ENCODE peak calls at places on chromosomes 2 and 18, in seven cellular contexts. T is Caco-2; H is upper lobe of right lung; M is nephron progenitor cell; Q is BJ; P is naive thymus-derived CD8-positive, alpha-beta T cell; Y is stromal cell of bone marrow. C is an unnamed sample.

GRCh38 chr2:221961561-221961960 is 337.2 kb downstream of the PAX3 start:
- DNase-seq in M (no peak), Q (no peak), Y (no peak), P (no peak), H (no peak), T (no peak), C (no peak)

GRCh38 chr2:176161817-176162626 is 4.9 kb downstream of the HOXD3 start:
- DNase-seq in T (no peak), Y (no peak), M (no peak), P (no peak), H (no peak), Q (no peak), C (no peak)

GRCh38 chr2:21395366-21395765 is 271.6 kb downstream of the TDRD15 start:
- DNase-seq in Y (no peak), T (peak), H (no peak), P (no peak), Q (no peak), M (no peak), C (peak)

GRCh38 chr18:72986103-72986502 is 118.3 kb upstream of the NETO1 start:
- DNase-seq in Y (no peak), P (no peak), H (no peak), M (no peak), Q (no peak), T (no peak), C (no peak)

GRCh38 chr2:44912660-44913059 is 28.8 kb upstream of the SIX3 start:
- DNase-seq in M (no peak), T (no peak), Y (peak), P (no peak), Q (no peak), H (no peak), C (no peak)

GRCh38 chr2:56132138-56132537 is 51.7 kb upstream of the CCDC85A start:
- DNase-seq in M (no peak), Q (no peak), P (no peak), H (no peak), Y (peak), T (no peak), C (peak)

GRCh38 chr2:217099561-217099960 is 239.7 kb upstream of the TNP1 start:
- DNase-seq in M (no peak), Q (no peak), T (no peak), Y (peak), P (no peak), H (no peak), C (no peak)

GRCh38 chr2:134491796-134492441 is 226.9 kb downstream of the TMEM163 start:
- DNase-seq in Q (no peak), H (no peak), T (no peak), M (no peak), P (no peak), Y (no peak), C (no peak)

GRCh38 chr2:44708646-44709000 is 232.9 kb upstream of the SIX3 start:
- DNase-seq in T (no peak), M (no peak), Y (no peak), H (no peak), P (no peak), Q (no peak), C (no peak)

GRCh38 chr2:28683100-28683706 is 68.4 kb upstream of the PPP1CB start:
- DNase-seq in Q (no peak), H (peak), M (no peak), P (no peak), Y (peak), T (peak), C (peak)

GRCh38 chr2:189037518-189037917 is 63.3 kb downstream of the COL3A1 start:
- DNase-seq in Q (no peak), T (no peak), M (no peak), Y (no peak), P (no peak), H (no peak), C (no peak)

GRCh38 chr18:2746274-2746673 is 90.7 kb downstream of the SMCHD1 start:
- DNase-seq in Q (no peak), P (no peak), M (no peak), H (no peak), T (no peak), Y (no peak), C (no peak)

GRCh38 chr2:216519154-216519762 is 20.6 kb downstream of the RPL37A start:
- DNase-seq in M (peak), T (peak), Q (no peak), Y (peak), H (no peak), P (peak), C (peak)

GRCh38 chr2:239463541-239464165 is 62.8 kb upstream of the HDAC4 start:
- DNase-seq in Q (no peak), P (no peak), Y (no peak), M (no peak), H (peak), T (no peak), C (no peak)

GRCh38 chr2:239285071-239285931 is 115.5 kb downstream of the HDAC4 start:
- DNase-seq in M (no peak), H (peak), Q (no peak), T (no peak), P (peak), Y (no peak), C (no peak)

GRCh38 chr18:32530947-32531651 is 60.4 kb upstream of the GAREM1 start:
- DNase-seq in H (no peak), Q (no peak), P (no peak), M (no peak), Y (peak), T (no peak), C (peak)

GRCh38 chr2:16055848-16056580 is 115.7 kb downstream of the MYCN start:
- DNase-seq in M (no peak), Q (no peak), P (no peak), H (no peak), T (no peak), Y (no peak), C (no peak)

GRCh38 chr2:203077458-203077857 is 62.8 kb downstream of the NBEAL1 start:
- DNase-seq in H (no peak), M (no peak), T (no peak), Q (no peak), Y (no peak), P (no peak), C (no peak)

GRCh38 chr2:238817382-238817781 is 30.5 kb upstream of the TWIST2 start:
- DNase-seq in H (no peak), P (no peak), Q (no peak), Y (no peak), M (no peak), T (no peak), C (no peak)

GRCh38 chr2:19140463-19141208 is 217.8 kb downstream of the OSR1 start:
- DNase-seq in Y (no peak), H (no peak), Q (peak), M (no peak), T (peak), P (no peak), C (no peak)

GRCh38 chr2:205879362-205879761 is 197.1 kb downstream of the NRP2 start:
- DNase-seq in Q (no peak), H (no peak), T (no peak), P (no peak), Y (no peak), M (no peak), C (no peak)

GRCh38 chr2:54803783-54804758 is 80.6 kb downstream of the EML6 start:
- DNase-seq in H (no peak), M (no peak), Y (no peak), T (no peak), P (no peak), Q (no peak), C (no peak)

GRCh38 chr2:166384774-166385173 is 9.0 kb upstream of the SCN9A start:
- DNase-seq in M (no peak), T (no peak), Q (no peak), H (no peak), Y (peak), P (no peak), C (no peak)

GRCh38 chr2:217711236-217711635 is 291.6 kb downstream of the TNS1 start:
- DNase-seq in P (no peak), H (no peak), T (no peak), Q (no peak), M (no peak), Y (no peak), C (no peak)

GRCh38 chr2:15636972-15637785 is 45.5 kb downstream of the DDX1 start:
- DNase-seq in T (peak), Y (peak), H (no peak), P (peak), Q (no peak), M (peak), C (peak)

GRCh38 chr2:8676915-8677645 is 4.8 kb upstream of the ID2 start:
- DNase-seq in M (peak), Q (no peak), H (no peak), P (no peak), T (no peak), Y (no peak), C (no peak)

GRCh38 chr2:54015809-54016703 is 45.3 kb upstream of the PSME4 start:
- DNase-seq in Q (peak), M (no peak), H (no peak), Y (peak), P (no peak), T (no peak), C (no peak)

GRCh38 chr2:70938580-70938938 is 2.9 kb downstream of the ATP6V1B1 start:
- DNase-seq in H (peak), T (no peak), M (no peak), Q (no peak), P (no peak), Y (no peak), C (no peak)

GRCh38 chr2:182266909-182267308 is 159.9 kb downstream of the PDE1A start:
- DNase-seq in T (no peak), Y (no peak), Q (no peak), P (no peak), M (no peak), H (no peak), C (no peak)

GRCh38 chr2:223930002-223930976 is 14.8 kb downstream of the WDFY1 start:
- DNase-seq in H (peak), Q (no peak), T (peak), M (no peak), P (no peak), Y (no peak), C (peak)

C was measured in HEK293T.